ENCODE peak calls at places on chromosomes 5 and 9, in ten cellular contexts. One of them, this sample, is unnamed.

GRCh38 chr9:91750343-91750742 is 199.7 kb downstream of the ROR2 start:
- DNase-seq in mesenchymal stem cell: no peak
- DNase-seq in aorta: no peak
- DNase-seq in IMR-90: no peak
- DNase-seq in cardiac muscle cell: no peak
- DNase-seq in OCI-LY7: no peak
- DNase-seq in neural progenitor cell: no peak
- DNase-seq in naive thymus-derived CD4-positive, alpha-beta T cell: no peak
- DNase-seq in brain microvascular endothelial cell: no peak
- DNase-seq in kidney epithelial cell: no peak
- DNase-seq in this sample: no peak

GRCh38 chr5:5061836-5062235 is 78.3 kb upstream of the ADAMTS16 start:
- DNase-seq in aorta: no peak
- DNase-seq in brain microvascular endothelial cell: no peak
- DNase-seq in naive thymus-derived CD4-positive, alpha-beta T cell: no peak
- DNase-seq in OCI-LY7: no peak
- DNase-seq in mesenchymal stem cell: no peak
- DNase-seq in IMR-90: no peak
- DNase-seq in kidney epithelial cell: no peak
- DNase-seq in neural progenitor cell: no peak
- DNase-seq in cardiac muscle cell: no peak
- DNase-seq in this sample: no peak

GRCh38 chr5:118989816-118990215 is 1.5 kb upstream of the DTWD2 start:
- DNase-seq in neural progenitor cell: no peak
- DNase-seq in kidney epithelial cell: no peak
- DNase-seq in cardiac muscle cell: peak; percentile 6
- DNase-seq in naive thymus-derived CD4-positive, alpha-beta T cell: no peak
- DNase-seq in OCI-LY7: no peak
- DNase-seq in mesenchymal stem cell: no peak
- DNase-seq in brain microvascular endothelial cell: no peak
- DNase-seq in IMR-90: no peak
- DNase-seq in aorta: no peak
- DNase-seq in this sample: no peak

GRCh38 chr9:97852001-97852398 is 1.0 kb upstream of the FOXE1 start:
- DNase-seq in OCI-LY7: no peak
- DNase-seq in IMR-90: no peak
- DNase-seq in mesenchymal stem cell: no peak
- DNase-seq in kidney epithelial cell: no peak
- DNase-seq in brain microvascular endothelial cell: no peak
- DNase-seq in neural progenitor cell: peak; percentile 72
- DNase-seq in naive thymus-derived CD4-positive, alpha-beta T cell: no peak
- DNase-seq in cardiac muscle cell: no peak
- DNase-seq in aorta: no peak
- DNase-seq in this sample: no peak

GRCh38 chr9:33884856-33885701 is 68.1 kb downstream of the UBE2R2 start:
- DNase-seq in aorta: no peak
- DNase-seq in IMR-90: peak; percentile 54
- DNase-seq in OCI-LY7: no peak
- DNase-seq in neural progenitor cell: no peak
- DNase-seq in brain microvascular endothelial cell: peak; percentile 14
- DNase-seq in naive thymus-derived CD4-positive, alpha-beta T cell: no peak
- DNase-seq in kidney epithelial cell: no peak
- DNase-seq in cardiac muscle cell: peak; percentile 76
- DNase-seq in mesenchymal stem cell: peak; percentile 59
- DNase-seq in this sample: no peak

GRCh38 chr9:126057036-126057435 is 269.6 kb upstream of the MVB12B start:
- DNase-seq in kidney epithelial cell: no peak
- DNase-seq in mesenchymal stem cell: no peak
- DNase-seq in naive thymus-derived CD4-positive, alpha-beta T cell: no peak
- DNase-seq in neural progenitor cell: no peak
- DNase-seq in OCI-LY7: no peak
- DNase-seq in cardiac muscle cell: no peak
- DNase-seq in brain microvascular endothelial cell: no peak
- DNase-seq in aorta: peak; percentile 16
- DNase-seq in IMR-90: no peak
- DNase-seq in this sample: no peak

GRCh38 chr9:70113403-70114022 is 69.9 kb downstream of the MAMDC2 start:
- DNase-seq in aorta: peak; percentile 80
- DNase-seq in brain microvascular endothelial cell: peak; percentile 70
- DNase-seq in neural progenitor cell: peak; percentile 66
- DNase-seq in IMR-90: peak; percentile 72
- DNase-seq in naive thymus-derived CD4-positive, alpha-beta T cell: no peak
- DNase-seq in OCI-LY7: peak; percentile 43
- DNase-seq in cardiac muscle cell: peak; percentile 79
- DNase-seq in kidney epithelial cell: no peak
- DNase-seq in mesenchymal stem cell: peak; percentile 71
- DNase-seq in this sample: peak; percentile 25

GRCh38 chr5:73770601-73771025 is 144.6 kb downstream of the ARHGEF28 start:
- DNase-seq in aorta: no peak
- DNase-seq in brain microvascular endothelial cell: no peak
- DNase-seq in mesenchymal stem cell: peak; percentile 40
- DNase-seq in kidney epithelial cell: no peak
- DNase-seq in naive thymus-derived CD4-positive, alpha-beta T cell: no peak
- DNase-seq in cardiac muscle cell: no peak
- DNase-seq in neural progenitor cell: no peak
- DNase-seq in OCI-LY7: no peak
- DNase-seq in IMR-90: peak; percentile 71
- DNase-seq in this sample: no peak

GRCh38 chr5:96214442-96215197 is 218.4 kb downstream of the PCSK1 start:
- DNase-seq in mesenchymal stem cell: no peak
- DNase-seq in kidney epithelial cell: peak; percentile 73
- DNase-seq in brain microvascular endothelial cell: no peak
- DNase-seq in OCI-LY7: no peak
- DNase-seq in cardiac muscle cell: no peak
- DNase-seq in naive thymus-derived CD4-positive, alpha-beta T cell: no peak
- DNase-seq in IMR-90: peak; percentile 63
- DNase-seq in aorta: no peak
- DNase-seq in neural progenitor cell: no peak
- DNase-seq in this sample: no peak

GRCh38 chr5:141766152-141766551 is 84.1 kb upstream of the ARAP3 start:
- DNase-seq in brain microvascular endothelial cell: no peak
- DNase-seq in kidney epithelial cell: no peak
- DNase-seq in aorta: no peak
- DNase-seq in naive thymus-derived CD4-positive, alpha-beta T cell: no peak
- DNase-seq in neural progenitor cell: no peak
- DNase-seq in IMR-90: no peak
- DNase-seq in mesenchymal stem cell: no peak
- DNase-seq in OCI-LY7: no peak
- DNase-seq in cardiac muscle cell: no peak
- DNase-seq in this sample: no peak

GRCh38 chr5:180340856-180341255 is 12.3 kb downstream of the GFPT2 start:
- DNase-seq in OCI-LY7: no peak
- DNase-seq in brain microvascular endothelial cell: no peak
- DNase-seq in mesenchymal stem cell: peak; percentile 39
- DNase-seq in naive thymus-derived CD4-positive, alpha-beta T cell: no peak
- DNase-seq in neural progenitor cell: no peak
- DNase-seq in kidney epithelial cell: no peak
- DNase-seq in aorta: peak; percentile 64
- DNase-seq in IMR-90: peak; percentile 58
- DNase-seq in cardiac muscle cell: no peak
- DNase-seq in this sample: no peak

DNA sequence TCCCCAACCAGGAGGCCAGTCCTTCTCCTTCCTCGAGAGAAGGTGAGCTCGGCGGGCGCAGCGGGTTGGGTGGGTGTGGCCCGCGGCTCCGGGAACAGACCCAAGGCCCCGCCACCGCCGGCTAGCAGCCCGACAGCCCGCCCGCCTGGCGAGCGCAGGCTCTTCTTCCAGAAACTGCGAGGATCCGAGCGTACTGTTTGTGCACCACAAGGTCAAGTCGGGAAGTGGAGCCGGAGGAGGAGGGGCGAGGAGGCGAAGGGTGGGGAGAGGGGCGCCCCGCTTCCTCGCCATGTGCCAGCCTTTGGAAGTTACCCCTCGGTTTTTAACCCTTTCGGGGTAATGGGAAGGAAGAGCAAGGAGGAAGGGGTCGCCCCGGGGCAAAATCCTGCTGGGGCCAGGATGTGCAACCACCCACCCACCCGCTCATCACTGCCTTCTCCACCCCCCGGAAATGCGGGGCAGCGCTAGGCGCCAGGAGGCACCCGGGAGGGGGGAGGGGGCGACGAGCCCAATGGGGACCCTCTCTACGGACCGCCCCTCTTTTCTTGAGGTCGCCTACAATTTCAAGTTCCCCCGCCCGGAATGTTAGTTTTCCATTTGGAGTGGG is 1.1 kb upstream of the JADE2 start:
- DNase-seq in mesenchymal stem cell: peak; percentile 77
- DNase-seq in brain microvascular endothelial cell: no peak
- DNase-seq in naive thymus-derived CD4-positive, alpha-beta T cell: peak; percentile 79
- DNase-seq in cardiac muscle cell: peak; percentile 88
- DNase-seq in aorta: peak; percentile 93
- DNase-seq in neural progenitor cell: peak; percentile 62
- DNase-seq in IMR-90: peak; percentile 63
- DNase-seq in kidney epithelial cell: no peak
- DNase-seq in OCI-LY7: peak; percentile 71
- DNase-seq in this sample: peak; percentile 68
- H3K4me3 ChIP-seq in mesenchymal stem cell: peak overlapping the region; percentile 74
- H3K4me3 ChIP-seq in brain microvascular endothelial cell: peak overlapping the region; percentile 73
- H3K4me3 ChIP-seq in naive thymus-derived CD4-positive, alpha-beta T cell: peak overlapping the region; percentile 100
- H3K4me3 ChIP-seq in cardiac muscle cell: peak overlapping the region; percentile 73
- H3K4me3 ChIP-seq in aorta: peak overlapping the region; percentile 86
- H3K4me3 ChIP-seq in neural progenitor cell: peak overlapping the region; percentile 67
- H3K4me3 ChIP-seq in IMR-90: peak overlapping the region; percentile 62
- H3K4me3 ChIP-seq in kidney epithelial cell: peak overlapping the region; percentile 79
- H3K4me3 ChIP-seq in OCI-LY7: peak overlapping the region; percentile 77
- H3K4me3 ChIP-seq in this sample: peak overlapping the region; percentile 63

GRCh38 chr5:173316463-173317020 is 11.7 kb downstream of the STC2 start:
- DNase-seq in IMR-90: no peak
- DNase-seq in OCI-LY7: no peak
- DNase-seq in naive thymus-derived CD4-positive, alpha-beta T cell: no peak
- DNase-seq in neural progenitor cell: no peak
- DNase-seq in mesenchymal stem cell: no peak
- DNase-seq in kidney epithelial cell: no peak
- DNase-seq in brain microvascular endothelial cell: no peak
- DNase-seq in aorta: no peak
- DNase-seq in cardiac muscle cell: no peak
- DNase-seq in this sample: no peak
- H3K4me3 ChIP-seq in IMR-90: no peak overlapping the region
- H3K4me3 ChIP-seq in OCI-LY7: no peak overlapping the region
- H3K4me3 ChIP-seq in naive thymus-derived CD4-positive, alpha-beta T cell: no peak overlapping the region
- H3K4me3 ChIP-seq in neural progenitor cell: no peak overlapping the region
- H3K4me3 ChIP-seq in mesenchymal stem cell: no peak overlapping the region
- H3K4me3 ChIP-seq in kidney epithelial cell: no peak overlapping the region
- H3K4me3 ChIP-seq in brain microvascular endothelial cell: no peak overlapping the region
- H3K4me3 ChIP-seq in aorta: no peak overlapping the region
- H3K4me3 ChIP-seq in cardiac muscle cell: no peak overlapping the region
- H3K4me3 ChIP-seq in this sample: no peak overlapping the region

GRCh38 chr5:157689942-157690689 is 18.8 kb downstream of the C5orf52 start:
- DNase-seq in aorta: no peak
- DNase-seq in mesenchymal stem cell: no peak
- DNase-seq in OCI-LY7: no peak
- DNase-seq in neural progenitor cell: no peak
- DNase-seq in kidney epithelial cell: no peak
- DNase-seq in brain microvascular endothelial cell: no peak
- DNase-seq in naive thymus-derived CD4-positive, alpha-beta T cell: no peak
- DNase-seq in cardiac muscle cell: peak; percentile 39
- DNase-seq in IMR-90: no peak
- DNase-seq in this sample: no peak
- H3K4me3 ChIP-seq in aorta: no peak overlapping the region
- H3K4me3 ChIP-seq in mesenchymal stem cell: no peak overlapping the region
- H3K4me3 ChIP-seq in OCI-LY7: no peak overlapping the region
- H3K4me3 ChIP-seq in neural progenitor cell: no peak overlapping the region
- H3K4me3 ChIP-seq in kidney epithelial cell: no peak overlapping the region
- H3K4me3 ChIP-seq in brain microvascular endothelial cell: peak overlapping the region; percentile 32
- H3K4me3 ChIP-seq in naive thymus-derived CD4-positive, alpha-beta T cell: no peak overlapping the region
- H3K4me3 ChIP-seq in cardiac muscle cell: no peak overlapping the region
- H3K4me3 ChIP-seq in IMR-90: no peak overlapping the region
- H3K4me3 ChIP-seq in this sample: no peak overlapping the region

GRCh38 chr5:177507596-177508216 is 1.9 kb downstream of the DOK3 start:
- DNase-seq in neural progenitor cell: no peak
- DNase-seq in OCI-LY7: peak; percentile 41
- DNase-seq in brain microvascular endothelial cell: no peak
- DNase-seq in mesenchymal stem cell: no peak
- DNase-seq in aorta: peak; percentile 66
- DNase-seq in cardiac muscle cell: no peak
- DNase-seq in naive thymus-derived CD4-positive, alpha-beta T cell: no peak
- DNase-seq in kidney epithelial cell: no peak
- DNase-seq in IMR-90: no peak
- DNase-seq in this sample: no peak
- H3K4me3 ChIP-seq in neural progenitor cell: no peak overlapping the region
- H3K4me3 ChIP-seq in OCI-LY7: peak overlapping the region; percentile 77
- H3K4me3 ChIP-seq in brain microvascular endothelial cell: no peak overlapping the region
- H3K4me3 ChIP-seq in mesenchymal stem cell: no peak overlapping the region
- H3K4me3 ChIP-seq in aorta: no peak overlapping the region
- H3K4me3 ChIP-seq in cardiac muscle cell: no peak overlapping the region
- H3K4me3 ChIP-seq in naive thymus-derived CD4-positive, alpha-beta T cell: no peak overlapping the region
- H3K4me3 ChIP-seq in kidney epithelial cell: no peak overlapping the region
- H3K4me3 ChIP-seq in IMR-90: no peak overlapping the region
- H3K4me3 ChIP-seq in this sample: no peak overlapping the region

GRCh38 chr5:32585446-32586250 is at the start of gene SUB1:
- DNase-seq in OCI-LY7: peak; percentile 91
- DNase-seq in aorta: peak; percentile 98
- DNase-seq in kidney epithelial cell: peak; percentile 62
- DNase-seq in IMR-90: peak; percentile 90
- DNase-seq in mesenchymal stem cell: peak; percentile 94
- DNase-seq in cardiac muscle cell: peak; percentile 94
- DNase-seq in brain microvascular endothelial cell: peak; percentile 88
- DNase-seq in naive thymus-derived CD4-positive, alpha-beta T cell: peak; percentile 93
- DNase-seq in neural progenitor cell: peak; percentile 97
- DNase-seq in this sample: peak; percentile 92

GRCh38 chr5:32586251-32586642 is 890 bp downstream of the SUB1 start:
- DNase-seq in kidney epithelial cell: no peak
- DNase-seq in cardiac muscle cell: no peak
- DNase-seq in IMR-90: no peak
- DNase-seq in neural progenitor cell: no peak
- DNase-seq in OCI-LY7: no peak
- DNase-seq in aorta: no peak
- DNase-seq in naive thymus-derived CD4-positive, alpha-beta T cell: no peak
- DNase-seq in mesenchymal stem cell: no peak
- DNase-seq in brain microvascular endothelial cell: no peak
- DNase-seq in this sample: no peak

GRCh38 chr5:32589431-32589830 is 4.1 kb downstream of the SUB1 start:
- DNase-seq in IMR-90: no peak
- DNase-seq in brain microvascular endothelial cell: no peak
- DNase-seq in OCI-LY7: no peak
- DNase-seq in aorta: no peak
- DNase-seq in cardiac muscle cell: no peak
- DNase-seq in neural progenitor cell: no peak
- DNase-seq in mesenchymal stem cell: no peak
- DNase-seq in naive thymus-derived CD4-positive, alpha-beta T cell: no peak
- DNase-seq in kidney epithelial cell: no peak
- DNase-seq in this sample: no peak

GRCh38 chr5:32585122-32585445 is 273 bp upstream of the SUB1 start:
- DNase-seq in IMR-90: no peak
- DNase-seq in cardiac muscle cell: no peak
- DNase-seq in neural progenitor cell: no peak
- DNase-seq in kidney epithelial cell: no peak
- DNase-seq in aorta: no peak
- DNase-seq in OCI-LY7: no peak
- DNase-seq in brain microvascular endothelial cell: no peak
- DNase-seq in mesenchymal stem cell: no peak
- DNase-seq in naive thymus-derived CD4-positive, alpha-beta T cell: no peak
- DNase-seq in this sample: no peak

DNA sequence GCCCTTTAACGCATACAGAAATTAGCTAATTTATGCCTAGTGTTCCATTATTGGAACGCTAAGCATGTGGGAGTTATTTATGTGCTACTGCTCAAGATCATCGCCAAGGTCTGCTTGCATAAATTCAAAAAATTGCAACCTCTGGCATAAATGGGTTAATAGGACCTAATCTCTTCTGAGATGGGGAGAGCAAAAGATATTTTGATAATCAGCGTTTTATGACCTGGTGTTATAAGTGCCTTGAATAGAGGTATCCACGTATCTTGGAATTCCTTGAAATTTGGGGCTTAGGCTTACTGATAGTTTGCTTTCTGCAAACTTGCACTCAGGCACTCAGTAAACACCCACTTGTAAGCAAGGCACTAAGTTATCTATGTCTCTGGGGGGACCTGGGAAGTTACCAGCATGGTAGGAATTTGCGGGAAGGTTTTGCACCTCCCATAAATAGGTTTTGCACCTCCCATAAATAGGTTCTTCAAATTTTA is 1.8 kb downstream of the SUB1 start:
- DNase-seq in IMR-90: no peak
- DNase-seq in naive thymus-derived CD4-positive, alpha-beta T cell: no peak
- DNase-seq in cardiac muscle cell: no peak
- DNase-seq in brain microvascular endothelial cell: no peak
- DNase-seq in OCI-LY7: no peak
- DNase-seq in mesenchymal stem cell: no peak
- DNase-seq in aorta: no peak
- DNase-seq in neural progenitor cell: no peak
- DNase-seq in kidney epithelial cell: no peak
- DNase-seq in this sample: no peak
- H3K4me3 ChIP-seq in IMR-90: no peak overlapping the region
- H3K4me3 ChIP-seq in naive thymus-derived CD4-positive, alpha-beta T cell: peak overlapping the region; percentile 94
- H3K4me3 ChIP-seq in cardiac muscle cell: peak overlapping the region; percentile 97
- H3K4me3 ChIP-seq in brain microvascular endothelial cell: peak overlapping the region; percentile 93
- H3K4me3 ChIP-seq in OCI-LY7: no peak overlapping the region
- H3K4me3 ChIP-seq in mesenchymal stem cell: no peak overlapping the region
- H3K4me3 ChIP-seq in aorta: peak overlapping the region; percentile 95
- H3K4me3 ChIP-seq in neural progenitor cell: peak overlapping the region; percentile 85
- H3K4me3 ChIP-seq in kidney epithelial cell: no peak overlapping the region
- H3K4me3 ChIP-seq in this sample: peak overlapping the region; percentile 88